ENCODE peak calls at places on chromosomes 5 and 9, in six cellular contexts. R is T-cell; J is adrenal gland; C is activated CD4-positive, alpha-beta T cell treated with anti-CD3 and anti-CD28 coated beads for 4 hours; M is HT1080; K is NCI-H2171 treated with DMSO at 0.1 percent for 48 hours. V is an unnamed sample.

GRCh38 chr9:122941560-122942234 is 877 bp downstream of the RABGAP1 start:
- DNase-seq in R (no peak), J (no peak), C (no peak), M (no peak), K (no peak), V (no peak)

GRCh38 chr5:16935271-16936149 is 578 bp downstream of the MYO10 start:
- DNase-seq in R (no peak), J (peak; percentile 33), C (no peak), M (peak; percentile 58), K (peak; percentile 69), V (peak; percentile 56)

GRCh38 chr5:92977766-92978555 is 603.1 kb downstream of the NR2F1-AS1 start:
- DNase-seq in R (no peak), J (no peak), C (no peak), M (no peak), K (no peak), V (no peak)

GRCh38 chr9:9921771-9922170 is 691.0 kb downstream of the PTPRD start:
- DNase-seq in R (no peak), J (no peak), C (no peak), M (no peak), K (no peak), V (no peak)

GRCh38 chr5:10465726-10466125 is 24.0 kb downstream of the ROPN1L start:
- DNase-seq in R (no peak), J (no peak), C (no peak), M (no peak), K (no peak), V (no peak)

GRCh38 chr5:147782053-147783028 is at the start of gene JAKMIP2:
- DNase-seq in R (peak; percentile 59), J (peak; percentile 77), C (peak; percentile 82), M (peak; percentile 77), K (peak; percentile 99), V (no peak)

GRCh38 chr5:135737701-135738563 is 96.5 kb upstream of the SLC25A48 start:
- DNase-seq in R (no peak), J (no peak), C (no peak), M (no peak), K (no peak), V (no peak)

GRCh38 chr5:144944936-144945335 is 774.3 kb downstream of the KCTD16 start:
- DNase-seq in R (no peak), J (no peak), C (no peak), M (no peak), K (peak; percentile 7), V (no peak)

GRCh38 chr5:148963679-148964078 is 99.2 kb downstream of the SH3TC2 start:
- DNase-seq in R (no peak), J (no peak), C (no peak), M (no peak), K (no peak), V (no peak)

GRCh38 chr9:116223926-116224325 is 70.3 kb downstream of the PAPPA start:
- DNase-seq in R (no peak), J (no peak), C (no peak), M (no peak), K (no peak), V (no peak)

GRCh38 chr5:16776611-16777251 is 159.4 kb downstream of the MYO10 start:
- DNase-seq in R (no peak), J (no peak), C (no peak), M (no peak), K (peak; percentile 82), V (no peak)

V was measured in ovary.